ENCODE peak calls at places on chromosome 7, in eight cellular contexts. One of them, this sample, is unnamed.

GRCh38 chr7:91436655-91437054 is 172.4 kb downstream of the FZD1 start:
- DNase-seq in NCI-H226: no peak
- DNase-seq in upper lobe of right lung: no peak
- DNase-seq in AG04450: no peak
- DNase-seq in GM04504: no peak
- DNase-seq in CD4-positive, alpha-beta T cell: no peak
- DNase-seq in activated T-cell treated with anti-CD3 and anti-CD28 coated beads, Interleukin-2, amount 50 U/mL, for 4 hours: no peak
- DNase-seq in NCI-H2029: peak
- DNase-seq in this sample: no peak

GRCh38 chr7:1922071-1922869 is 252.2 kb downstream of the ELFN1 start:
- DNase-seq in upper lobe of right lung: no peak
- DNase-seq in CD4-positive, alpha-beta T cell: peak
- DNase-seq in NCI-H226: no peak
- DNase-seq in AG04450: no peak
- DNase-seq in GM04504: peak
- DNase-seq in NCI-H2029: no peak
- DNase-seq in activated T-cell treated with anti-CD3 and anti-CD28 coated beads, Interleukin-2, amount 50 U/mL, for 4 hours: peak
- DNase-seq in this sample: no peak

GRCh38 chr7:111844904-111845662 is 282.8 kb upstream of the IMMP2L start:
- DNase-seq in NCI-H226: no peak
- DNase-seq in NCI-H2029: no peak
- DNase-seq in GM04504: no peak
- DNase-seq in AG04450: no peak
- DNase-seq in activated T-cell treated with anti-CD3 and anti-CD28 coated beads, Interleukin-2, amount 50 U/mL, for 4 hours: no peak
- DNase-seq in CD4-positive, alpha-beta T cell: no peak
- DNase-seq in upper lobe of right lung: no peak
- DNase-seq in this sample: no peak

GRCh38 chr7:50651227-50651989 is 86.2 kb upstream of the DDC start:
- DNase-seq in CD4-positive, alpha-beta T cell: no peak
- DNase-seq in AG04450: no peak
- DNase-seq in GM04504: no peak
- DNase-seq in NCI-H226: no peak
- DNase-seq in upper lobe of right lung: no peak
- DNase-seq in activated T-cell treated with anti-CD3 and anti-CD28 coated beads, Interleukin-2, amount 50 U/mL, for 4 hours: no peak
- DNase-seq in NCI-H2029: no peak
- DNase-seq in this sample: no peak

GRCh38 chr7:151727579-151728285 is 149.2 kb downstream of the PRKAG2 start:
- DNase-seq in NCI-H226: peak
- DNase-seq in NCI-H2029: no peak
- DNase-seq in upper lobe of right lung: no peak
- DNase-seq in activated T-cell treated with anti-CD3 and anti-CD28 coated beads, Interleukin-2, amount 50 U/mL, for 4 hours: peak
- DNase-seq in CD4-positive, alpha-beta T cell: no peak
- DNase-seq in AG04450: peak
- DNase-seq in GM04504: peak
- DNase-seq in this sample: peak

GRCh38 chr7:12771378-12771877 is 84.0 kb downstream of the ARL4A start:
- DNase-seq in upper lobe of right lung: no peak
- DNase-seq in CD4-positive, alpha-beta T cell: no peak
- DNase-seq in NCI-H2029: peak
- DNase-seq in activated T-cell treated with anti-CD3 and anti-CD28 coated beads, Interleukin-2, amount 50 U/mL, for 4 hours: no peak
- DNase-seq in AG04450: no peak
- DNase-seq in NCI-H226: peak
- DNase-seq in GM04504: peak
- DNase-seq in this sample: peak

GRCh38 chr7:29508608-29509007 is 55.0 kb upstream of the PRR15 start:
- DNase-seq in NCI-H226: no peak
- DNase-seq in GM04504: no peak
- DNase-seq in activated T-cell treated with anti-CD3 and anti-CD28 coated beads, Interleukin-2, amount 50 U/mL, for 4 hours: no peak
- DNase-seq in AG04450: no peak
- DNase-seq in NCI-H2029: no peak
- DNase-seq in CD4-positive, alpha-beta T cell: no peak
- DNase-seq in upper lobe of right lung: no peak
- DNase-seq in this sample: no peak

GRCh38 chr7:2109936-2110585 is 122.7 kb downstream of the MAD1L1 start:
- DNase-seq in CD4-positive, alpha-beta T cell: no peak
- DNase-seq in NCI-H2029: no peak
- DNase-seq in NCI-H226: peak
- DNase-seq in activated T-cell treated with anti-CD3 and anti-CD28 coated beads, Interleukin-2, amount 50 U/mL, for 4 hours: peak
- DNase-seq in AG04450: peak
- DNase-seq in upper lobe of right lung: no peak
- DNase-seq in GM04504: peak
- DNase-seq in this sample: no peak

GRCh38 chr7:89607797-89608196 is 546.5 kb upstream of the STEAP1 start:
- DNase-seq in GM04504: no peak
- DNase-seq in NCI-H2029: no peak
- DNase-seq in NCI-H226: no peak
- DNase-seq in CD4-positive, alpha-beta T cell: peak
- DNase-seq in upper lobe of right lung: no peak
- DNase-seq in AG04450: no peak
- DNase-seq in activated T-cell treated with anti-CD3 and anti-CD28 coated beads, Interleukin-2, amount 50 U/mL, for 4 hours: no peak
- DNase-seq in this sample: no peak

GRCh38 chr7:621572-622285 is 102.1 kb upstream of the PDGFA start:
- DNase-seq in AG04450: no peak
- DNase-seq in NCI-H2029: no peak
- DNase-seq in GM04504: no peak
- DNase-seq in activated T-cell treated with anti-CD3 and anti-CD28 coated beads, Interleukin-2, amount 50 U/mL, for 4 hours: no peak
- DNase-seq in NCI-H226: no peak
- DNase-seq in CD4-positive, alpha-beta T cell: no peak
- DNase-seq in upper lobe of right lung: peak
- DNase-seq in this sample: no peak

GRCh38 chr7:98348726-98349474 is 52.0 kb downstream of the BAIAP2L1 start:
- DNase-seq in activated T-cell treated with anti-CD3 and anti-CD28 coated beads, Interleukin-2, amount 50 U/mL, for 4 hours: no peak
- DNase-seq in CD4-positive, alpha-beta T cell: no peak
- DNase-seq in AG04450: no peak
- DNase-seq in NCI-H226: no peak
- DNase-seq in upper lobe of right lung: peak
- DNase-seq in NCI-H2029: no peak
- DNase-seq in GM04504: no peak
- DNase-seq in this sample: no peak

GRCh38 chr7:17186745-17187144 is 111.7 kb upstream of the AHR start:
- DNase-seq in NCI-H2029: no peak
- DNase-seq in CD4-positive, alpha-beta T cell: no peak
- DNase-seq in GM04504: no peak
- DNase-seq in NCI-H226: no peak
- DNase-seq in upper lobe of right lung: no peak
- DNase-seq in AG04450: no peak
- DNase-seq in activated T-cell treated with anti-CD3 and anti-CD28 coated beads, Interleukin-2, amount 50 U/mL, for 4 hours: no peak
- DNase-seq in this sample: no peak

GRCh38 chr7:3910041-3910440 is 609.0 kb downstream of the SDK1 start:
- DNase-seq in activated T-cell treated with anti-CD3 and anti-CD28 coated beads, Interleukin-2, amount 50 U/mL, for 4 hours: no peak
- DNase-seq in NCI-H226: no peak
- DNase-seq in AG04450: no peak
- DNase-seq in upper lobe of right lung: no peak
- DNase-seq in GM04504: no peak
- DNase-seq in CD4-positive, alpha-beta T cell: no peak
- DNase-seq in NCI-H2029: no peak
- DNase-seq in this sample: no peak

GRCh38 chr7:159060440-159060839 is 84.2 kb downstream of the VIPR2 start:
- DNase-seq in GM04504: no peak
- DNase-seq in NCI-H2029: no peak
- DNase-seq in CD4-positive, alpha-beta T cell: no peak
- DNase-seq in activated T-cell treated with anti-CD3 and anti-CD28 coated beads, Interleukin-2, amount 50 U/mL, for 4 hours: no peak
- DNase-seq in AG04450: no peak
- DNase-seq in upper lobe of right lung: no peak
- DNase-seq in NCI-H226: no peak
- DNase-seq in this sample: no peak

GRCh38 chr7:16479587-16479986 is 14.0 kb upstream of the SOSTDC1 start:
- DNase-seq in activated T-cell treated with anti-CD3 and anti-CD28 coated beads, Interleukin-2, amount 50 U/mL, for 4 hours: no peak
- DNase-seq in NCI-H226: no peak
- DNase-seq in CD4-positive, alpha-beta T cell: no peak
- DNase-seq in AG04450: no peak
- DNase-seq in NCI-H2029: no peak
- DNase-seq in GM04504: no peak
- DNase-seq in upper lobe of right lung: no peak
- DNase-seq in this sample: peak

GRCh38 chr7:50558380-50559051 is 6.7 kb downstream of the DDC start:
- DNase-seq in AG04450: no peak
- DNase-seq in GM04504: no peak
- DNase-seq in upper lobe of right lung: no peak
- DNase-seq in NCI-H2029: peak
- DNase-seq in activated T-cell treated with anti-CD3 and anti-CD28 coated beads, Interleukin-2, amount 50 U/mL, for 4 hours: no peak
- DNase-seq in CD4-positive, alpha-beta T cell: no peak
- DNase-seq in NCI-H226: no peak
- DNase-seq in this sample: no peak